ENCODE peak calls at places on chromosome 14, in seven cellular contexts. One of them, this sample, is unnamed.

GRCh38 chr14:75208843-75209242 is 32.4 kb upstream of the TMED10 start:
- DNase-seq in uterus: no peak
- DNase-seq in lower leg skin: no peak
- DNase-seq in mucosa of descending colon: no peak
- DNase-seq in transverse colon: no peak
- DNase-seq in K562: no peak
- DNase-seq in ascending aorta: no peak
- DNase-seq in this sample: no peak

GRCh38 chr14:36268957-36269734 is 51.3 kb downstream of the MBIP start:
- DNase-seq in transverse colon: no peak
- DNase-seq in ascending aorta: no peak
- DNase-seq in lower leg skin: no peak
- DNase-seq in mucosa of descending colon: no peak
- DNase-seq in uterus: no peak
- DNase-seq in K562: no peak
- DNase-seq in this sample: no peak

GRCh38 chr14:49641697-49642129 is 6.7 kb upstream of the DNAAF2 start:
- DNase-seq in ascending aorta: no peak
- DNase-seq in lower leg skin: no peak
- DNase-seq in K562: peak; percentile 13
- DNase-seq in mucosa of descending colon: peak; percentile 81
- DNase-seq in transverse colon: peak; percentile 78
- DNase-seq in uterus: no peak
- DNase-seq in this sample: peak; percentile 91

GRCh38 chr14:46582826-46583225 is 68.8 kb downstream of the RPL10L start:
- DNase-seq in lower leg skin: no peak
- DNase-seq in transverse colon: no peak
- DNase-seq in K562: no peak
- DNase-seq in mucosa of descending colon: no peak
- DNase-seq in uterus: no peak
- DNase-seq in ascending aorta: no peak
- DNase-seq in this sample: no peak

GRCh38 chr14:102891556-102891955 is 30.9 kb upstream of the AMN start:
- DNase-seq in mucosa of descending colon: no peak
- DNase-seq in lower leg skin: no peak
- DNase-seq in transverse colon: no peak
- DNase-seq in uterus: no peak
- DNase-seq in ascending aorta: no peak
- DNase-seq in K562: no peak
- DNase-seq in this sample: peak; percentile 45

GRCh38 chr14:23396126-23396525 is 11.9 kb downstream of the MYH6 start:
- DNase-seq in mucosa of descending colon: no peak
- DNase-seq in K562: no peak
- DNase-seq in ascending aorta: no peak
- DNase-seq in uterus: no peak
- DNase-seq in transverse colon: no peak
- DNase-seq in lower leg skin: no peak
- DNase-seq in this sample: no peak

GRCh38 chr14:73714656-73715081 is 485 bp upstream of the PNMA1 start:
- DNase-seq in K562: peak; percentile 21
- DNase-seq in transverse colon: no peak
- DNase-seq in lower leg skin: peak; percentile 74
- DNase-seq in uterus: no peak
- DNase-seq in ascending aorta: no peak
- DNase-seq in mucosa of descending colon: no peak
- DNase-seq in this sample: no peak

GRCh38 chr14:100889641-100890040 is 13.9 kb downstream of the RTL1 start:
- DNase-seq in uterus: peak; percentile 9
- DNase-seq in lower leg skin: peak; percentile 73
- DNase-seq in transverse colon: no peak
- DNase-seq in mucosa of descending colon: no peak
- DNase-seq in ascending aorta: no peak
- DNase-seq in K562: no peak
- DNase-seq in this sample: no peak

GRCh38 chr14:70785556-70785955 is 23.8 kb downstream of the MAP3K9 start:
- DNase-seq in mucosa of descending colon: no peak
- DNase-seq in uterus: no peak
- DNase-seq in ascending aorta: no peak
- DNase-seq in K562: no peak
- DNase-seq in transverse colon: no peak
- DNase-seq in lower leg skin: peak; percentile 45
- DNase-seq in this sample: no peak

GRCh38 chr14:98742001-98742400 is 530.0 kb downstream of the BCL11B start:
- DNase-seq in uterus: no peak
- DNase-seq in K562: no peak
- DNase-seq in ascending aorta: no peak
- DNase-seq in mucosa of descending colon: no peak
- DNase-seq in lower leg skin: no peak
- DNase-seq in transverse colon: no peak
- DNase-seq in this sample: no peak

GRCh38 chr14:60161176-60162107 is 3.8 kb downstream of the DHRS7 start:
- DNase-seq in K562: no peak
- DNase-seq in mucosa of descending colon: no peak
- DNase-seq in uterus: peak; percentile 16
- DNase-seq in ascending aorta: no peak
- DNase-seq in transverse colon: no peak
- DNase-seq in lower leg skin: peak; percentile 85
- DNase-seq in this sample: peak; percentile 73

GRCh38 chr14:22918519-22918808 is 485 bp downstream of the RBM23 start:
- DNase-seq in mucosa of descending colon: no peak
- DNase-seq in ascending aorta: no peak
- DNase-seq in K562: no peak
- DNase-seq in uterus: no peak
- DNase-seq in lower leg skin: no peak
- DNase-seq in transverse colon: no peak
- DNase-seq in this sample: no peak

GRCh38 chr14:99820702-99821331 is 27.6 kb downstream of the EML1 start:
- DNase-seq in uterus: no peak
- DNase-seq in lower leg skin: peak; percentile 68
- DNase-seq in ascending aorta: no peak
- DNase-seq in transverse colon: no peak
- DNase-seq in mucosa of descending colon: no peak
- DNase-seq in K562: no peak
- DNase-seq in this sample: no peak

GRCh38 chr14:42334931-42335330 is 728.3 kb downstream of the LRFN5 start:
- DNase-seq in uterus: no peak
- DNase-seq in mucosa of descending colon: no peak
- DNase-seq in transverse colon: no peak
- DNase-seq in ascending aorta: no peak
- DNase-seq in K562: no peak
- DNase-seq in lower leg skin: no peak
- DNase-seq in this sample: no peak

GRCh38 chr14:75559451-75560187 is 18.8 kb upstream of the FLVCR2 start:
- DNase-seq in ascending aorta: no peak
- DNase-seq in uterus: no peak
- DNase-seq in mucosa of descending colon: no peak
- DNase-seq in transverse colon: no peak
- DNase-seq in lower leg skin: no peak
- DNase-seq in K562: no peak
- DNase-seq in this sample: peak; percentile 81

GRCh38 chr14:52929192-52929807 is 21.6 kb downstream of the FERMT2 start:
- DNase-seq in uterus: no peak
- DNase-seq in lower leg skin: no peak
- DNase-seq in transverse colon: no peak
- DNase-seq in ascending aorta: no peak
- DNase-seq in K562: no peak
- DNase-seq in mucosa of descending colon: no peak
- DNase-seq in this sample: no peak

GRCh38 chr14:34027990-34028490 is 77.2 kb upstream of the EGLN3 start:
- DNase-seq in lower leg skin: no peak
- DNase-seq in transverse colon: no peak
- DNase-seq in ascending aorta: no peak
- DNase-seq in uterus: no peak
- DNase-seq in mucosa of descending colon: no peak
- DNase-seq in K562: no peak
- DNase-seq in this sample: no peak

GRCh38 chr14:90453401-90453951 is 56.6 kb downstream of the CALM1 start:
- DNase-seq in uterus: no peak
- DNase-seq in mucosa of descending colon: no peak
- DNase-seq in transverse colon: no peak
- DNase-seq in ascending aorta: no peak
- DNase-seq in lower leg skin: peak; percentile 71
- DNase-seq in K562: peak; percentile 31
- DNase-seq in this sample: peak; percentile 66

GRCh38 chr14:90795744-90796143 is 20.5 kb downstream of the TTC7B start:
- DNase-seq in transverse colon: no peak
- DNase-seq in K562: no peak
- DNase-seq in uterus: no peak
- DNase-seq in lower leg skin: no peak
- DNase-seq in ascending aorta: no peak
- DNase-seq in mucosa of descending colon: no peak
- DNase-seq in this sample: peak; percentile 68

GRCh38 chr14:68680541-68681051 is 112.3 kb downstream of the ZFP36L1 start:
- DNase-seq in ascending aorta: no peak
- DNase-seq in lower leg skin: no peak
- DNase-seq in transverse colon: no peak
- DNase-seq in K562: no peak
- DNase-seq in mucosa of descending colon: no peak
- DNase-seq in uterus: no peak
- DNase-seq in this sample: peak; percentile 88

GRCh38 chr14:41350476-41350875 is 256.2 kb upstream of the LRFN5 start:
- DNase-seq in mucosa of descending colon: no peak
- DNase-seq in uterus: no peak
- DNase-seq in lower leg skin: no peak
- DNase-seq in ascending aorta: no peak
- DNase-seq in K562: no peak
- DNase-seq in transverse colon: no peak
- DNase-seq in this sample: no peak

GRCh38 chr14:63276016-63276415 is 42.7 kb downstream of the GPHB5 start:
- DNase-seq in uterus: no peak
- DNase-seq in K562: no peak
- DNase-seq in lower leg skin: no peak
- DNase-seq in transverse colon: no peak
- DNase-seq in mucosa of descending colon: no peak
- DNase-seq in ascending aorta: no peak
- DNase-seq in this sample: no peak

GRCh38 chr14:71243697-71244096 is 336.4 kb downstream of the PCNX1 start:
- DNase-seq in uterus: no peak
- DNase-seq in K562: no peak
- DNase-seq in lower leg skin: no peak
- DNase-seq in ascending aorta: no peak
- DNase-seq in transverse colon: no peak
- DNase-seq in mucosa of descending colon: no peak
- DNase-seq in this sample: peak; percentile 81

GRCh38 chr14:34620115-34620514 is 9.8 kb downstream of the SNX6 start:
- DNase-seq in K562: no peak
- DNase-seq in transverse colon: no peak
- DNase-seq in uterus: no peak
- DNase-seq in mucosa of descending colon: no peak
- DNase-seq in lower leg skin: peak; percentile 66
- DNase-seq in ascending aorta: no peak
- DNase-seq in this sample: no peak

GRCh38 chr14:77290705-77291104 is 19.7 kb upstream of the NGB start:
- DNase-seq in transverse colon: no peak
- DNase-seq in K562: no peak
- DNase-seq in ascending aorta: no peak
- DNase-seq in lower leg skin: no peak
- DNase-seq in mucosa of descending colon: no peak
- DNase-seq in uterus: no peak
- DNase-seq in this sample: peak; percentile 39
- TF ChIP-seq CTCF in transverse colon: no peak
- TF ChIP-seq CTCF in K562: no peak
- TF ChIP-seq CTCF in ascending aorta: no peak
- TF ChIP-seq CTCF in lower leg skin: no peak
- TF ChIP-seq CTCF in mucosa of descending colon: no peak
- TF ChIP-seq CTCF in uterus: no peak
- TF ChIP-seq CTCF in this sample: no peak

GRCh38 chr14:88468396-88468795 is 82.9 kb downstream of the SPATA7 start:
- DNase-seq in mucosa of descending colon: no peak
- DNase-seq in lower leg skin: no peak
- DNase-seq in K562: no peak
- DNase-seq in transverse colon: no peak
- DNase-seq in ascending aorta: no peak
- DNase-seq in uterus: no peak
- DNase-seq in this sample: peak; percentile 69

DNA sequence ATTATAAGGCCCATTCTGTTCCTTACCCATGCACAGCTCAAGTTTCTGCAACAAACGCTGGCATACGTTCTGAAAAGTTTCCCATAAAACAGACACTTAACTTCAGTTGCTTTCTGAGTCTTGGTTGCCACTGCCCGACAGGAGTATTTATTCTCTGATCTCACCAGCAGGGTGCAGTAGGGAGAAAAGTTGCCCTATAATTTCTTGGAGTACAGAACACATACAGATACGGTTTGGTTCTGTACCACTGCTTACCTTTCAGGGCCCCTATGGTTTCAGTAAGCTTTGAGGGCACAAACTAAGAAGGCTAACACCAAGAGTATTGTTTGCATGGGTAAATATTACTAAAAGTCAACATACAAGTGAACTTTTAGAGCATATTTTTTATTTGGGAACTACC is 77.9 kb downstream of the SPATA7 start:
- DNase-seq in transverse colon: no peak
- DNase-seq in ascending aorta: no peak
- DNase-seq in mucosa of descending colon: peak; percentile 32
- DNase-seq in lower leg skin: no peak
- DNase-seq in uterus: no peak
- DNase-seq in K562: peak; percentile 33
- DNase-seq in this sample: peak; percentile 21
- TF ChIP-seq CTCF in transverse colon: peak; percentile 31
- TF ChIP-seq CTCF in ascending aorta: no peak
- TF ChIP-seq CTCF in mucosa of descending colon: no peak
- TF ChIP-seq CTCF in lower leg skin: no peak
- TF ChIP-seq CTCF in uterus: no peak
- TF ChIP-seq CTCF in K562: no peak
- TF ChIP-seq CTCF in this sample: peak; percentile 58

DNA sequence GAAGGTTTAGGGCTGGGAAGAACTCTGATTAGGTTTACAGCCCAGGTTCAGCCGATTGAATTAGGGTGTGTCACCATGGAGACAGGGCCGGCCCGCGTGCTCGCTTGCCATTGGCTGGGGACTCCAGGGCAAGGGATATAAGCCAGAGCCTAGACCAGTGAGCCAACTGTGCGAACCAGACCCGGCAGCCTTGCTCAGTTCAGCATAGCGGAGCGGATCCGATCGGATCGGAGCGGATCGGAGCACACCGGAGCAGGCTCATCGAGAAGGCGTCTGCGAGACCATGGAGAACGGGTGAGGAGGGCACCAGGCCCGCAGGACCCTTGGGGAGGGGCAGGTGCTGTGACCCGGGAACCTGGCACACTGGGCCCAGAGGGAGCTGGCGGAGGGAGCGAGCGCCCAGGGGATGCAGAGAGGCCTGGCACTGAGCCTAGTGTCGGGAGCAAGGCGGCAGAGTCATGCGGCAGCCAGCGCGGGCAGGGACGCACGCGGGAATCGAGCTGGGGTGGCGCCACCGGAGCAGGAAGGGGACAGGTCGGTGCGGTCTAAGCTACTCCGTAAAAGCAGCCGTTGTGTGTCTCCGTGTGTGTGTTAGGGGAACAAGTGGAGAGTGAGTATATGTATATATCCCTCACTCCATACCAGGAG is at the start of gene PNP:
- DNase-seq in ascending aorta: peak; percentile 77
- DNase-seq in K562: peak; percentile 90
- DNase-seq in uterus: peak; percentile 88
- DNase-seq in mucosa of descending colon: peak; percentile 97
- DNase-seq in transverse colon: peak; percentile 97
- DNase-seq in lower leg skin: peak; percentile 98
- DNase-seq in this sample: peak; percentile 88
- TF ChIP-seq CTCF in ascending aorta: no peak
- TF ChIP-seq CTCF in K562: no peak
- TF ChIP-seq CTCF in uterus: no peak
- TF ChIP-seq CTCF in mucosa of descending colon: no peak
- TF ChIP-seq CTCF in transverse colon: no peak
- TF ChIP-seq CTCF in lower leg skin: no peak
- TF ChIP-seq CTCF in this sample: no peak

GRCh38 chr14:20682435-20683124 is 1.8 kb upstream of the RNASE4 start:
- DNase-seq in transverse colon: peak; percentile 88
- DNase-seq in mucosa of descending colon: peak; percentile 89
- DNase-seq in ascending aorta: peak; percentile 80
- DNase-seq in lower leg skin: peak; percentile 98
- DNase-seq in uterus: peak; percentile 93
- DNase-seq in K562: peak; percentile 83
- DNase-seq in this sample: peak; percentile 90
- TF ChIP-seq CTCF in transverse colon: no peak
- TF ChIP-seq CTCF in mucosa of descending colon: no peak
- TF ChIP-seq CTCF in ascending aorta: peak; percentile 9
- TF ChIP-seq CTCF in lower leg skin: no peak
- TF ChIP-seq CTCF in uterus: no peak
- TF ChIP-seq CTCF in K562: no peak
- TF ChIP-seq CTCF in this sample: no peak